ENCODE peak calls at places on chromosomes 11 and 22, in four cellular contexts. S is HEK293T, I is K562, K is HepG2. N is an unnamed sample.

GRCh38 chr11:61743486-61744095 is 8.8 kb upstream of the MYRF start:
- DNase-seq in K (no peak), S (no peak), I (peak; percentile 42), N (no peak)

GRCh38 chr11:83025267-83025704 is 46.4 kb downstream of the RAB30 start:
- DNase-seq in I (no peak), K (peak; percentile 55), S (no peak), N (no peak)

GRCh38 chr11:124717786-124718634 is 21.7 kb upstream of the NRGN start:
- DNase-seq in S (peak; percentile 64), I (no peak), K (peak; percentile 6), N (peak; percentile 54)

GRCh38 chr11:101321222-101321621 is 191.6 kb upstream of the PGR start:
- DNase-seq in I (no peak), S (no peak), K (no peak), N (peak; percentile 13)

GRCh38 chr22:20108757-20109230 is 7.1 kb upstream of the RANBP1 start:
- DNase-seq in I (no peak), K (no peak), S (no peak), N (no peak)

GRCh38 chr11:12258451-12258850 is 118.9 kb upstream of the PARVA start:
- DNase-seq in S (no peak), I (peak; percentile 48), K (peak; percentile 65), N (no peak)

GRCh38 chr11:10566257-10566956 is 2.1 kb downstream of the LYVE1 start:
- DNase-seq in K (no peak), I (no peak), S (no peak), N (no peak)

GRCh38 chr11:47502767-47503166 is 50.2 kb downstream of the CELF1 start:
- DNase-seq in S (no peak), K (no peak), I (no peak), N (no peak)

GRCh38 chr11:3137486-3138177 is 27.5 kb downstream of the OSBPL5 start:
- DNase-seq in I (no peak), K (no peak), S (no peak), N (no peak)

GRCh38 chr11:28463826-28464225 is 355.6 kb downstream of the METTL15 start:
- DNase-seq in S (no peak), K (no peak), I (no peak), N (no peak)

GRCh38 chr11:119087747-119088241 is 3.1 kb downstream of the HMBS start:
- DNase-seq in K (no peak), S (no peak), I (peak; percentile 96), N (no peak)

GRCh38 chr11:113398669-113399430 is 11.3 kb downstream of the ANKK1 start:
- DNase-seq in S (no peak), I (no peak), K (no peak), N (no peak)

GRCh38 chr11:132037961-132038360 is 667.5 kb downstream of the NTM start:
- DNase-seq in K (no peak), S (no peak), I (no peak), N (no peak)

GRCh38 chr11:113668255-113668654 is 37.9 kb downstream of the TMPRSS5 start:
- DNase-seq in I (peak; percentile 32), S (no peak), K (no peak), N (no peak)

GRCh38 chr11:9038537-9038936 is 34.7 kb upstream of the NRIP3 start:
- DNase-seq in S (no peak), I (no peak), K (no peak), N (no peak)

GRCh38 chr22:42177891-42178336 is 47.3 kb upstream of the CYP2D6 start:
- DNase-seq in S (no peak), I (no peak), K (no peak), N (no peak)

GRCh38 chr22:37254867-37255233 is 10.8 kb upstream of the RAC2 start:
- DNase-seq in I (peak; percentile 47), S (no peak), K (no peak), N (no peak)

GRCh38 chr11:16096336-16096735 is 260.0 kb downstream of the SOX6 start:
- DNase-seq in K (no peak), I (no peak), S (no peak), N (no peak)
- TF ChIP-seq ELF4 in K (no peak), I (no peak), S (no peak), N (no peak)

GRCh38 chr11:34234086-34234740 is 123.6 kb downstream of the ABTB2 start:
- DNase-seq in I (peak; percentile 70), S (no peak), K (no peak), N (peak; percentile 57)
- TF ChIP-seq ELF4 in I (no peak), S (no peak), K (no peak), N (no peak)

GRCh38 chr11:80163011-80163410 is 722.2 kb upstream of the TENM4 start:
- DNase-seq in K (no peak), S (no peak), I (no peak), N (no peak)
- TF ChIP-seq ELF4 in K (no peak), S (no peak), I (no peak), N (no peak)

GRCh38 chr11:95150977-95151684 is 61.5 kb downstream of the ENDOD1 start:
- DNase-seq in I (peak; percentile 87), K (peak; percentile 78), S (peak; percentile 85), N (peak; percentile 96)
- TF ChIP-seq ELF4 in I (no peak), K (no peak), S (no peak), N (no peak)

GRCh38 chr11:19359425-19360000 is 118.8 kb upstream of the E2F8 start:
- DNase-seq in I (no peak), S (no peak), K (no peak), N (no peak)
- TF ChIP-seq ELF4 in I (no peak), S (no peak), K (no peak), N (no peak)

GRCh38 chr11:130037058-130037457 is 32.6 kb upstream of the APLP2 start:
- DNase-seq in K (peak; percentile 77), I (peak; percentile 10), S (no peak), N (no peak)

GRCh38 chr11:130043575-130043974 is 26.1 kb upstream of the APLP2 start:
- DNase-seq in S (no peak), I (no peak), K (no peak), N (no peak)

GRCh38 chr11:130042093-130042591 is 27.6 kb upstream of the APLP2 start:
- DNase-seq in K (peak; percentile 85), S (no peak), I (peak; percentile 58), N (no peak)

GRCh38 chr11:130037881-130038601 is 31.7 kb upstream of the APLP2 start:
- DNase-seq in S (no peak), K (peak; percentile 66), I (peak; percentile 63), N (no peak)

DNA sequence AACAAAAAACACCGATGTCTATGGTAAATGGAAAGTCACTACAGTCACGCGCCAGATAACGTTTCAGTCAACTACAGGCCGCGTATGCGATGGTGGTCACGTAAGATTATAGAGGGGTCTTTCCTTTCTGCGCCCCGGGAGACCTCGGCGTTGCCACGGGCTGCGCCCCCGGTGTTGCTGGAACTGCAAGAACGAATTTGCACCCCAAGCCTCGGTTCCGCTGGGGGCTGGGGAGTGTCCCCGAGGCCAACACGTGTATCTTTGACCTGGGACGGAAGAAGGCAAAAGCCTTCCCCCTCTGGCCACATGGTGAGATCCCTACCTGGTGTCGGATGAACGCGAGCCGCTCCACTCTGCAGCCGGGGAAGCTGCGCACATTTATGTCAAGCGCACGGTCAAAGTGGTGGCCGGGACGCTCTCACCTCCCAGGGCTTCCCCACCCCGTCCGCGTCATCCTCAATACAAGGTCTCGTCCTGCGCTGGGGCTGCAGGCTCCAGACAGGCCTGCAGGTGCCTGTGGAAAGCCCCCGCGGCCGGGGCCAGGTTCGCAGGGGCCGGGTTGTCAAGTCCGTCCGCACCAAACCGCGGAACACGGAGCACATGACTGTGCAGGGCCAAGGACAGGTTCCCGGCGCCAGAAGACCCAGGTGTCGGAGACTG is 29.3 kb upstream of the APLP2 start:
- DNase-seq in S (no peak), I (no peak), K (no peak), N (peak; percentile 15)
- TF ChIP-seq ELF4 in S (no peak), I (no peak), K (no peak), N (no peak)

GRCh38 chr22:45009881-45010531 is at the start of gene PHF21B:
- DNase-seq in K (no peak), S (peak; percentile 87), I (peak; percentile 13), N (peak; percentile 86)
- TF ChIP-seq ELF4 in K (no peak), S (no peak), I (no peak), N (no peak)

GRCh38 chr11:77141034-77141433 is 13.0 kb downstream of the MYO7A start:
- DNase-seq in S (no peak), I (no peak), K (peak; percentile 79), N (no peak)
- TF ChIP-seq ELF4 in S (no peak), I (no peak), K (no peak), N (no peak)

GRCh38 chr11:66591175-66591574 is 1.7 kb downstream of the CCDC87 start:
- DNase-seq in K (peak; percentile 58), S (no peak), I (no peak), N (no peak)
- TF ChIP-seq ELF4 in K (no peak), S (no peak), I (no peak), N (no peak)

GRCh38 chr11:5237384-5237783 is 3.1 kb upstream of the HBD start:
- DNase-seq in S (no peak), I (no peak), K (no peak), N (no peak)

GRCh38 chr11:5232150-5232549 is 2.1 kb downstream of the HBD start:
- DNase-seq in I (no peak), S (no peak), K (no peak), N (no peak)

GRCh38 chr11:5235364-5236095 is 1.2 kb upstream of the HBD start:
- DNase-seq in I (no peak), K (no peak), S (no peak), N (no peak)

GRCh38 chr11:5233268-5233667 is 1.0 kb downstream of the HBD start:
- DNase-seq in K (no peak), I (no peak), S (no peak), N (no peak)

GRCh38 chr11:5234390-5234834 is at the start of gene HBD:
- DNase-seq in S (no peak), K (no peak), I (peak; percentile 84), N (no peak)
- TF ChIP-seq ELF4 in S (no peak), K (no peak), I (no peak), N (no peak)

N was measured in WTC11.